ENCODE peak calls at places on chromosomes 13 and 19, in seven cellular contexts. F is breast epithelium; P is Calu3; V is HFF-Myc; X is psoas muscle; O is pancreas; I is CD8-positive, alpha-beta T cell. R is an unnamed sample.

GRCh38 chr19:42472402-42473147 is 29.8 kb upstream of the CXCL17 start:
- DNase-seq in F (no peak), P (no peak), V (no peak), X (no peak), O (no peak), I (no peak), R (no peak)

GRCh38 chr19:56146904-56147303 is 5.8 kb downstream of the ZNF444 start:
- DNase-seq in F (no peak), P (no peak), V (no peak), X (no peak), O (no peak), I (no peak), R (no peak)

GRCh38 chr13:107865643-107866006 is 349.7 kb downstream of the LIG4 start:
- DNase-seq in F (no peak), P (no peak), V (no peak), X (no peak), O (no peak), I (no peak), R (no peak)

GRCh38 chr13:23621316-23621645 is 51.1 kb downstream of the TNFRSF19 start:
- DNase-seq in F (no peak), P (peak), V (peak), X (no peak), O (no peak), I (no peak), R (no peak)

GRCh38 chr19:55703790-55704215 is 28.8 kb downstream of the EPN1 start:
- DNase-seq in F (no peak), P (no peak), V (no peak), X (no peak), O (peak), I (no peak), R (peak)

GRCh38 chr13:85675508-85675907 is 123.7 kb downstream of the SLITRK6 start:
- DNase-seq in F (no peak), P (no peak), V (no peak), X (no peak), O (no peak), I (no peak), R (no peak)

GRCh38 chr19:38004505-38005223 is 97.7 kb downstream of the SIPA1L3 start:
- DNase-seq in F (peak), P (peak), V (peak), X (peak), O (no peak), I (no peak), R (peak)

GRCh38 chr19:850221-850978 is 1.7 kb upstream of the ELANE start:
- DNase-seq in F (peak), P (peak), V (no peak), X (peak), O (peak), I (no peak), R (no peak)

GRCh38 chr19:45474941-45475516 is 7.2 kb downstream of the FOSB start:
- DNase-seq in F (no peak), P (no peak), V (no peak), X (no peak), O (no peak), I (peak), R (no peak)

GRCh38 chr13:99464441-99464949 is 36.8 kb upstream of the TM9SF2 start:
- DNase-seq in F (no peak), P (no peak), V (peak), X (no peak), O (no peak), I (no peak), R (no peak)

GRCh38 chr19:28466107-28467045 is 746.6 kb downstream of the UQCRFS1 start:
- DNase-seq in F (no peak), P (peak), V (peak), X (peak), O (peak), I (peak), R (peak)

GRCh38 chr19:50573741-50574461 is 5.7 kb upstream of the LRRC4B start:
- DNase-seq in F (no peak), P (no peak), V (no peak), X (no peak), O (no peak), I (no peak), R (no peak)

GRCh38 chr13:77084755-77085154 is 57.8 kb upstream of the FBXL3 start:
- DNase-seq in F (no peak), P (no peak), V (no peak), X (no peak), O (no peak), I (no peak), R (no peak)

GRCh38 chr13:31048521-31048920 is 113.2 kb downstream of the HSPH1 start:
- DNase-seq in F (no peak), P (no peak), V (no peak), X (no peak), O (no peak), I (no peak), R (no peak)

GRCh38 chr19:17281391-17282304 is at the start of gene ANKLE1:
- DNase-seq in F (no peak), P (no peak), V (no peak), X (peak), O (peak), I (no peak), R (peak)

GRCh38 chr13:31793246-31793645 is 53.9 kb downstream of the RXFP2 start:
- DNase-seq in F (no peak), P (no peak), V (no peak), X (no peak), O (no peak), I (no peak), R (no peak)

GRCh38 chr13:23618341-23618740 is 48.1 kb downstream of the TNFRSF19 start:
- DNase-seq in F (no peak), P (peak), V (peak), X (no peak), O (no peak), I (no peak), R (no peak)

GRCh38 chr13:48160879-48161278 is 66.0 kb upstream of the MED4 start:
- DNase-seq in F (no peak), P (no peak), V (no peak), X (peak), O (no peak), I (no peak), R (no peak)

GRCh38 chr19:17752865-17753639 is 1.8 kb downstream of the FCHO1 start:
- DNase-seq in F (no peak), P (no peak), V (no peak), X (no peak), O (no peak), I (no peak), R (no peak)

GRCh38 chr19:3599776-3600183 is 6.9 kb downstream of the TBXA2R start:
- DNase-seq in F (no peak), P (no peak), V (no peak), X (no peak), O (no peak), I (no peak), R (peak)

GRCh38 chr19:18718846-18719458 is 35.5 kb downstream of the CRTC1 start:
- DNase-seq in F (no peak), P (no peak), V (no peak), X (no peak), O (no peak), I (no peak), R (no peak)

GRCh38 chr13:23848639-23849282 is 40.4 kb downstream of the MIPEP start:
- DNase-seq in F (no peak), P (no peak), V (no peak), X (no peak), O (no peak), I (no peak), R (no peak)

GRCh38 chr13:112184261-112184660 is 117.3 kb downstream of the SOX1 start:
- DNase-seq in F (no peak), P (no peak), V (no peak), X (no peak), O (no peak), I (no peak), R (no peak)

GRCh38 chr19:3175761-3176714 is 2.5 kb upstream of the S1PR4 start:
- DNase-seq in F (peak), P (peak), V (peak), X (no peak), O (no peak), I (no peak), R (no peak)

GRCh38 chr13:99265823-99266426 is 7.7 kb upstream of the GPR18 start:
- DNase-seq in F (no peak), P (no peak), V (no peak), X (no peak), O (no peak), I (no peak), R (no peak)

GRCh38 chr19:47445937-47446402 is 25.7 kb downstream of the SLC8A2 start:
- DNase-seq in F (no peak), P (peak), V (no peak), X (peak), O (peak), I (peak), R (peak)

GRCh38 chr13:49998714-49999624 is 2.1 kb downstream of the TRIM13 start:
- DNase-seq in F (no peak), P (no peak), V (no peak), X (no peak), O (no peak), I (no peak), R (no peak)

GRCh38 chr13:99741979-99742378 is 229.6 kb downstream of the ZIC5 start:
- DNase-seq in F (no peak), P (no peak), V (no peak), X (no peak), O (no peak), I (no peak), R (no peak)

GRCh38 chr19:1245884-1246816 is 2.2 kb upstream of the MIDN start:
- DNase-seq in F (no peak), P (no peak), V (no peak), X (peak), O (no peak), I (no peak), R (no peak)

GRCh38 chr13:73803997-73804396 is 330.2 kb downstream of the KLF12 start:
- DNase-seq in F (no peak), P (no peak), V (peak), X (no peak), O (no peak), I (no peak), R (no peak)

GRCh38 chr19:58558623-58559274 is 338 bp upstream of the UBE2M start:
- DNase-seq in F (peak), P (peak), V (peak), X (peak), O (peak), I (peak), R (peak)

GRCh38 chr13:31946091-31946770 is 85.3 kb upstream of the FRY start:
- DNase-seq in F (no peak), P (no peak), V (no peak), X (no peak), O (no peak), I (no peak), R (no peak)

GRCh38 chr13:99385161-99385560 is 78.0 kb upstream of the GPR183 start:
- DNase-seq in F (no peak), P (no peak), V (no peak), X (no peak), O (no peak), I (no peak), R (no peak)

DNA sequence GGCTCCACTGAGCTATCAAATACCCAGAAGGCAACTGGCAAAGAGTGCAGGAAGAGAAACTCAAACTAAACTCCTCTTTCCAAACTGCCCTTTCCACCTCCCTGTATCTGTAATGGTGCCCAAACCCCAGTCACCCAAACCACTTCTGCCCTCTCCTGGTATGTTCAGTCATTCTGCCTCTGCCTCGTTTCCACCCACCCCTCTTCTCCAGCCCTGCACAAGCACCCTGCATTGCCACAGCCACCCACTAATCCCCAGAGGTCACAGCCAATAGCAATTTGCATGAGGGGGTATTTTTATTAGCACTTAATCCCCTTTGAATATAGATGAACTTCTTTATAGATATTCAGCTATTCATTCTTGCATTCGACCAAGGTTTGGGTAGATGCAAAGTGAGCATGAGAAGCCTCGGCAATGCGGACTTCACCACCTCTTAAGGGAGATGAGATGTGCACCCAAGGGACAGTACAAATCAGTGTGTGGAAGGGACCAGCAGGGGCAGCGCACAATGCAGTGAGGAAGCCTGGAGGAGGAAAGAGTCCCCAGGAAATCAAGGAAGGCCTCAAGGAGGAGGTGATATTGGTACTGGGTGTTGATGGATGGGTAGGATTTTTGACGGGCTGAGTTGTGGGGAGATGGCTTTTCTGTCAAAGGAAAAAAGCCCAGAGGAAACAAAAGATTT is 12.4 kb downstream of the TMEM272 start:
- DNase-seq in F (no peak), P (no peak), V (no peak), X (no peak), O (no peak), I (peak), R (no peak)
- TF ChIP-seq CTCF in F (no peak), P (no peak), V (no peak), X (peak), O (no peak), I (peak), R (no peak)

GRCh38 chr13:25771641-25772478 is 280.0 kb downstream of the SHISA2 start:
- DNase-seq in F (no peak), P (no peak), V (no peak), X (no peak), O (no peak), I (no peak), R (no peak)
- TF ChIP-seq CTCF in F (no peak), P (no peak), V (no peak), X (no peak), O (no peak), I (no peak), R (no peak)

GRCh38 chr19:48470856-48471255 is 1.7 kb downstream of the CYTH2 start:
- DNase-seq in F (no peak), P (no peak), V (no peak), X (no peak), O (no peak), I (no peak), R (no peak)
- TF ChIP-seq CTCF in F (no peak), P (no peak), V (no peak), X (no peak), O (no peak), I (no peak), R (no peak)

GRCh38 chr19:15911599-15912237 is 13.8 kb upstream of the CYP4F2 start:
- DNase-seq in F (no peak), P (no peak), V (no peak), X (no peak), O (peak), I (no peak), R (no peak)
- TF ChIP-seq CTCF in F (no peak), P (no peak), V (no peak), X (no peak), O (no peak), I (no peak), R (no peak)

GRCh38 chr13:43304945-43305344 is 281.6 kb downstream of the DNAJC15 start:
- DNase-seq in F (no peak), P (no peak), V (no peak), X (no peak), O (no peak), I (no peak), R (no peak)
- TF ChIP-seq CTCF in F (no peak), P (no peak), V (peak), X (no peak), O (no peak), I (no peak), R (no peak)

GRCh38 chr13:92354583-92354982 is 872.0 kb upstream of the GPC6 start:
- DNase-seq in F (no peak), P (no peak), V (no peak), X (no peak), O (no peak), I (no peak), R (no peak)

GRCh38 chr13:92355213-92355612 is 871.4 kb upstream of the GPC6 start:
- DNase-seq in F (no peak), P (no peak), V (no peak), X (no peak), O (no peak), I (no peak), R (peak)
- TF ChIP-seq CTCF in F (no peak), P (no peak), V (no peak), X (no peak), O (no peak), I (no peak), R (no peak)

GRCh38 chr13:67736646-67737420 is 506.7 kb upstream of the PCDH9 start:
- DNase-seq in F (no peak), P (no peak), V (no peak), X (no peak), O (no peak), I (no peak), R (peak)
- TF ChIP-seq CTCF in F (no peak), P (no peak), V (no peak), X (no peak), O (no peak), I (no peak), R (peak)

GRCh38 chr13:40812724-40813445 is 23.5 kb downstream of the SLC25A15 start:
- DNase-seq in F (no peak), P (no peak), V (no peak), X (no peak), O (no peak), I (no peak), R (no peak)

GRCh38 chr13:40814803-40815202 is 25.4 kb downstream of the SLC25A15 start:
- DNase-seq in F (no peak), P (no peak), V (no peak), X (no peak), O (no peak), I (no peak), R (no peak)

GRCh38 chr13:40809471-40809870 is 20.1 kb downstream of the SLC25A15 start:
- DNase-seq in F (no peak), P (no peak), V (no peak), X (no peak), O (no peak), I (no peak), R (no peak)

GRCh38 chr13:40812102-40812501 is 22.7 kb downstream of the SLC25A15 start:
- DNase-seq in F (no peak), P (no peak), V (no peak), X (no peak), O (no peak), I (no peak), R (no peak)

GRCh38 chr13:40813662-40814454 is 24.4 kb downstream of the SLC25A15 start:
- DNase-seq in F (no peak), P (no peak), V (no peak), X (no peak), O (no peak), I (no peak), R (no peak)
- TF ChIP-seq CTCF in F (peak), P (no peak), V (peak), X (peak), O (peak), I (no peak), R (peak)

GRCh38 chr13:81017525-81018152 is 676.7 kb upstream of the SPRY2 start:
- DNase-seq in F (no peak), P (no peak), V (peak), X (no peak), O (no peak), I (no peak), R (no peak)
- TF ChIP-seq CTCF in F (peak), P (no peak), V (peak), X (peak), O (peak), I (no peak), R (peak)

R was measured in endothelial cell.